ENCODE peak calls at places on chromosomes 3 and 15, in four cellular contexts. One of them, this sample, is unnamed.

GRCh38 chr3:188605231-188605630 is 451.3 kb downstream of the LPP start:
- DNase-seq in left ventricle myocardium superior: no peak
- DNase-seq in fibroblast of lung: no peak
- DNase-seq in MCF 10A: no peak
- DNase-seq in this sample: no peak

GRCh38 chr3:134896141-134896540 is 101.1 kb downstream of the EPHB1 start:
- DNase-seq in left ventricle myocardium superior: no peak
- DNase-seq in MCF 10A: no peak
- DNase-seq in fibroblast of lung: no peak
- DNase-seq in this sample: no peak

GRCh38 chr3:23629181-23629893 is 176.4 kb upstream of the UBE2E1 start:
- DNase-seq in MCF 10A: peak
- DNase-seq in fibroblast of lung: peak
- DNase-seq in left ventricle myocardium superior: no peak
- DNase-seq in this sample: peak

GRCh38 chr3:130480736-130481135 is 36.2 kb upstream of the COL6A6 start:
- DNase-seq in left ventricle myocardium superior: peak
- DNase-seq in fibroblast of lung: peak
- DNase-seq in MCF 10A: peak
- DNase-seq in this sample: peak

GRCh38 chr3:55282994-55283393 is 204.1 kb downstream of the WNT5A start:
- DNase-seq in fibroblast of lung: no peak
- DNase-seq in MCF 10A: no peak
- DNase-seq in left ventricle myocardium superior: no peak
- DNase-seq in this sample: no peak

GRCh38 chr3:53890726-53891499 is 746 bp downstream of the SELENOK start:
- DNase-seq in MCF 10A: peak
- DNase-seq in left ventricle myocardium superior: no peak
- DNase-seq in fibroblast of lung: peak
- DNase-seq in this sample: peak

GRCh38 chr3:102390465-102390864 is 44.4 kb upstream of the ZPLD1 start:
- DNase-seq in left ventricle myocardium superior: no peak
- DNase-seq in MCF 10A: no peak
- DNase-seq in fibroblast of lung: no peak
- DNase-seq in this sample: no peak

GRCh38 chr3:183564046-183564445 is 8.5 kb upstream of the KLHL6 start:
- DNase-seq in fibroblast of lung: no peak
- DNase-seq in left ventricle myocardium superior: no peak
- DNase-seq in MCF 10A: no peak
- DNase-seq in this sample: no peak

GRCh38 chr3:102206506-102207145 is 228.2 kb upstream of the ZPLD1 start:
- DNase-seq in MCF 10A: peak
- DNase-seq in fibroblast of lung: peak
- DNase-seq in left ventricle myocardium superior: peak
- DNase-seq in this sample: peak

GRCh38 chr3:70393881-70394612 is 81.6 kb upstream of the MDFIC2 start:
- DNase-seq in left ventricle myocardium superior: no peak
- DNase-seq in fibroblast of lung: no peak
- DNase-seq in MCF 10A: no peak
- DNase-seq in this sample: no peak

GRCh38 chr15:95247068-95247984 is 1016.0 kb downstream of the MCTP2 start:
- DNase-seq in MCF 10A: peak
- DNase-seq in left ventricle myocardium superior: no peak
- DNase-seq in fibroblast of lung: peak
- DNase-seq in this sample: peak

This sample was measured in IMR-90.